ENCODE peak calls at places on chromosomes 11 and 22, in four cellular contexts. One of them, this sample, is unnamed.
A peak's percentile ranks its signal among the peaks of the same experiment; 100 is the strongest.

GRCh38 chr22:19982991-19983578 is 33.5 kb downstream of the ARVCF start:
- DNase-seq in myocyte: no peak
- DNase-seq in kidney epithelial cell: no peak
- DNase-seq in glutamatergic neuron: no peak
- DNase-seq in this sample: no peak

GRCh38 chr22:39283312-39284141 is 35.9 kb downstream of the RPL3 start:
- DNase-seq in kidney epithelial cell: no peak
- DNase-seq in glutamatergic neuron: no peak
- DNase-seq in myocyte: peak; percentile 99
- DNase-seq in this sample: no peak

GRCh38 chr22:39174498-39175120 is 22.1 kb upstream of the CBX7 start:
- DNase-seq in kidney epithelial cell: peak; percentile 82
- DNase-seq in myocyte: peak; percentile 75
- DNase-seq in glutamatergic neuron: peak; percentile 80
- DNase-seq in this sample: no peak

GRCh38 chr11:82003671-82004148 is 730.0 kb downstream of the FAM181B start:
- DNase-seq in glutamatergic neuron: no peak
- DNase-seq in kidney epithelial cell: peak; percentile 5
- DNase-seq in myocyte: no peak
- DNase-seq in this sample: no peak

GRCh38 chr11:10544491-10545470 is 3.8 kb upstream of the RNF141 start:
- DNase-seq in kidney epithelial cell: no peak
- DNase-seq in myocyte: peak; percentile 15
- DNase-seq in glutamatergic neuron: no peak
- DNase-seq in this sample: no peak

GRCh38 chr11:44096360-44097188 is 1.1 kb downstream of the EXT2 start:
- DNase-seq in kidney epithelial cell: no peak
- DNase-seq in glutamatergic neuron: no peak
- DNase-seq in myocyte: no peak
- DNase-seq in this sample: no peak

GRCh38 chr11:131064373-131064991 is 148.2 kb upstream of the SNX19 start:
- DNase-seq in kidney epithelial cell: peak; percentile 16
- DNase-seq in glutamatergic neuron: peak; percentile 84
- DNase-seq in myocyte: peak; percentile 79
- DNase-seq in this sample: peak; percentile 7

GRCh38 chr22:37832022-37832857 is 9.1 kb downstream of the GALR3 start:
- DNase-seq in myocyte: no peak
- DNase-seq in glutamatergic neuron: no peak
- DNase-seq in kidney epithelial cell: no peak
- DNase-seq in this sample: no peak

GRCh38 chr11:119320593-119321524 is 3.9 kb upstream of the MCAM start:
- DNase-seq in glutamatergic neuron: peak; percentile 66
- DNase-seq in kidney epithelial cell: no peak
- DNase-seq in myocyte: no peak
- DNase-seq in this sample: no peak

GRCh38 chr22:30626413-30626812 is 9.2 kb upstream of the SLC35E4 start:
- DNase-seq in kidney epithelial cell: no peak
- DNase-seq in myocyte: no peak
- DNase-seq in glutamatergic neuron: no peak
- DNase-seq in this sample: no peak

GRCh38 chr11:42657169-42657568 is 654.6 kb upstream of the API5 start:
- DNase-seq in glutamatergic neuron: no peak
- DNase-seq in kidney epithelial cell: no peak
- DNase-seq in myocyte: no peak
- DNase-seq in this sample: no peak

GRCh38 chr11:36840378-36840777 is 242.3 kb upstream of the RAG2 start:
- DNase-seq in glutamatergic neuron: no peak
- DNase-seq in kidney epithelial cell: no peak
- DNase-seq in myocyte: no peak
- DNase-seq in this sample: no peak

GRCh38 chr11:118619444-118620205 is 12.2 kb downstream of the PHLDB1 start:
- DNase-seq in glutamatergic neuron: no peak
- DNase-seq in kidney epithelial cell: peak; percentile 89
- DNase-seq in myocyte: peak; percentile 92
- DNase-seq in this sample: no peak

GRCh38 chr22:49575703-49576081 is 252.0 kb downstream of the BRD1 start:
- DNase-seq in glutamatergic neuron: no peak
- DNase-seq in kidney epithelial cell: no peak
- DNase-seq in myocyte: no peak
- DNase-seq in this sample: no peak

GRCh38 chr22:48061726-48062125 is 1299.3 kb downstream of the TBC1D22A start:
- DNase-seq in myocyte: no peak
- DNase-seq in glutamatergic neuron: no peak
- DNase-seq in kidney epithelial cell: no peak
- DNase-seq in this sample: no peak

GRCh38 chr11:105377870-105378269 is 232.0 kb upstream of the GRIA4 start:
- DNase-seq in kidney epithelial cell: no peak
- DNase-seq in myocyte: no peak
- DNase-seq in glutamatergic neuron: no peak
- DNase-seq in this sample: no peak

GRCh38 chr11:72627594-72628281 is 46.5 kb downstream of the PDE2A start:
- DNase-seq in kidney epithelial cell: no peak
- DNase-seq in myocyte: peak; percentile 40
- DNase-seq in glutamatergic neuron: no peak
- DNase-seq in this sample: no peak

GRCh38 chr22:38041760-38042584 is 15.2 kb upstream of the PICK1 start:
- DNase-seq in myocyte: no peak
- DNase-seq in glutamatergic neuron: no peak
- DNase-seq in kidney epithelial cell: no peak
- DNase-seq in this sample: no peak

GRCh38 chr11:33015621-33016551 is at the start of gene DEPDC7:
- DNase-seq in glutamatergic neuron: peak; percentile 95
- DNase-seq in myocyte: peak; percentile 95
- DNase-seq in kidney epithelial cell: no peak
- DNase-seq in this sample: no peak

GRCh38 chr11:94295534-94295933 is 8.8 kb upstream of the IZUMO1R start:
- DNase-seq in myocyte: no peak
- DNase-seq in kidney epithelial cell: no peak
- DNase-seq in glutamatergic neuron: no peak
- DNase-seq in this sample: no peak

GRCh38 chr11:7251836-7252682 is at the start of gene SYT9:
- DNase-seq in glutamatergic neuron: peak; percentile 78
- DNase-seq in myocyte: no peak
- DNase-seq in kidney epithelial cell: no peak
- DNase-seq in this sample: no peak

GRCh38 chr11:105139669-105140068 is at the start of gene CARD18:
- DNase-seq in myocyte: no peak
- DNase-seq in kidney epithelial cell: no peak
- DNase-seq in glutamatergic neuron: no peak
- DNase-seq in this sample: no peak

GRCh38 chr22:39232806-39233735 is 11.7 kb downstream of the PDGFB start:
- DNase-seq in kidney epithelial cell: no peak
- DNase-seq in glutamatergic neuron: no peak
- DNase-seq in myocyte: no peak
- DNase-seq in this sample: no peak

This sample was measured in GM12864.